ENCODE peak calls at places on chromosome 6, in seven cellular contexts. O, I, E, T, J, A and G are unnamed samples. For H3K36me3, the result is how much of the 10 kb centered on the place peaks cover.

GRCh38 chr6:141467041-141467440 is 665.7 kb upstream of the GJE1 start:
- DNase-seq in O (no peak), I (no peak), E (no peak), T (no peak), J (no peak), A (no peak), G (no peak)

GRCh38 chr6:10733151-10733715 is 10.4 kb downstream of the TMEM14C start:
- DNase-seq in O (no peak), I (no peak), E (no peak), T (no peak), J (no peak), A (no peak), G (no peak)

GRCh38 chr6:105799051-105799450 is 287.1 kb upstream of the PRDM1 start:
- DNase-seq in O (peak), I (no peak), E (no peak), T (peak), J (no peak), A (no peak), G (no peak)

GRCh38 chr6:151181701-151182367 is 57.9 kb upstream of the AKAP12 start:
- DNase-seq in O (no peak), I (no peak), E (no peak), T (peak), J (no peak), A (peak), G (no peak)

GRCh38 chr6:144947398-144947976 is 662.4 kb downstream of the UTRN start:
- DNase-seq in O (no peak), I (no peak), E (no peak), T (no peak), J (no peak), A (no peak), G (no peak)

GRCh38 chr6:111358454-111358853 is 124.6 kb downstream of the REV3L start:
- DNase-seq in O (no peak), I (no peak), E (no peak), T (no peak), J (peak), A (no peak), G (no peak)

GRCh38 chr6:26659042-26659359 is 545 bp downstream of the ZNF322 start:
- DNase-seq in O (no peak), I (no peak), E (no peak), T (no peak), J (no peak), A (no peak), G (no peak)

GRCh38 chr6:170100046-170100445 is 190.8 kb downstream of the DLL1 start:
- DNase-seq in O (no peak), I (no peak), E (no peak), T (no peak), J (no peak), A (no peak), G (peak)

GRCh38 chr6:140784573-140784972 is 1348.2 kb upstream of the GJE1 start:
- DNase-seq in O (no peak), I (no peak), E (no peak), T (no peak), J (peak), A (no peak), G (no peak)

GRCh38 chr6:156273065-156273711 is 504.0 kb upstream of the ARID1B start:
- DNase-seq in O (no peak), I (no peak), E (no peak), T (no peak), J (no peak), A (no peak), G (no peak)

GRCh38 chr6:73803562-73804221 is 107.7 kb downstream of the CD109 start:
- DNase-seq in O (no peak), I (peak), E (no peak), T (peak), J (peak), A (peak), G (no peak)

GRCh38 chr6:25142506-25142905 is 136.7 kb upstream of the CARMIL1 start:
- DNase-seq in O (no peak), I (no peak), E (no peak), T (no peak), J (no peak), A (no peak), G (no peak)

GRCh38 chr6:126480268-126480667 is 140.4 kb downstream of the CENPW start:
- DNase-seq in O (no peak), I (no peak), E (no peak), T (no peak), J (no peak), A (no peak), G (no peak)

GRCh38 chr6:130945401-130945919 is 117.6 kb downstream of the EPB41L2 start:
- DNase-seq in O (no peak), I (no peak), E (no peak), T (no peak), J (peak), A (peak), G (no peak)

GRCh38 chr6:31321820-31322219 is 35.2 kb downstream of the HLA-B start:
- DNase-seq in O (no peak), I (peak), E (no peak), T (no peak), J (no peak), A (no peak), G (no peak)

GRCh38 chr6:116370717-116371383 is at the start of gene DSE:
- DNase-seq in O (peak), I (peak), E (peak), T (peak), J (peak), A (peak), G (peak)

GRCh38 chr6:43992783-43993505 is 134.3 kb downstream of the MRPL14 start:
- DNase-seq in O (no peak), I (no peak), E (peak), T (no peak), J (no peak), A (no peak), G (peak)

GRCh38 chr6:148112851-148113319 is 229.8 kb upstream of the SASH1 start:
- DNase-seq in O (no peak), I (no peak), E (no peak), T (no peak), J (peak), A (no peak), G (no peak)

GRCh38 chr6:28884423-28885148 is 39.2 kb downstream of the TRIM27 start:
- DNase-seq in O (no peak), I (no peak), E (no peak), T (no peak), J (no peak), A (no peak), G (no peak)

GRCh38 chr6:87407531-87407895 is 259 bp upstream of the CFAP206 start:
- DNase-seq in O (peak), I (no peak), E (no peak), T (peak), J (peak), A (peak), G (no peak)

GRCh38 chr6:122722746-122723145 is 56.8 kb upstream of the FABP7 start:
- DNase-seq in O (no peak), I (no peak), E (no peak), T (peak), J (peak), A (no peak), G (no peak)

GRCh38 chr6:42453649-42454427 is 2.1 kb upstream of the TRERF1 start:
- DNase-seq in O (peak), I (peak), E (no peak), T (peak), J (peak), A (peak), G (peak)

GRCh38 chr6:72524011-72524645 is 97.7 kb upstream of the KCNQ5 start:
- DNase-seq in O (no peak), I (no peak), E (no peak), T (no peak), J (peak), A (no peak), G (no peak)

GRCh38 chr6:113903666-113904330 is 46.7 kb downstream of the MARCKS start:
- DNase-seq in O (peak), I (no peak), E (no peak), T (peak), J (no peak), A (peak), G (peak)

GRCh38 chr6:40912158-40912946 is 126.7 kb downstream of the UNC5CL start:
- DNase-seq in O (peak), I (peak), E (no peak), T (peak), J (peak), A (peak), G (no peak)

GRCh38 chr6:157151989-157152388 is 171.3 kb downstream of the TMEM242 start:
- DNase-seq in O (no peak), I (no peak), E (no peak), T (peak), J (no peak), A (peak), G (no peak)

GRCh38 chr6:26249709-26249958 is 115.4 kb upstream of the BTN3A2 start:
- DNase-seq in O (no peak), I (no peak), E (no peak), T (no peak), J (no peak), A (no peak), G (no peak)

GRCh38 chr6:31125162-31125561 is 4.9 kb upstream of the CDSN start:
- DNase-seq in O (peak), I (no peak), E (peak), T (no peak), J (peak), A (peak), G (peak)

GRCh38 chr6:44222987-44223470 is 366 bp upstream of the SLC29A1 start:
- DNase-seq in O (no peak), I (no peak), E (no peak), T (no peak), J (no peak), A (no peak), G (no peak)

GRCh38 chr6:15073883-15074465 is 171.9 kb upstream of the JARID2 start:
- DNase-seq in O (peak), I (no peak), E (no peak), T (no peak), J (no peak), A (no peak), G (no peak)

GRCh38 chr6:18397701-18398100 is 10.6 kb downstream of the RNF144B start:
- DNase-seq in O (no peak), I (no peak), E (no peak), T (no peak), J (no peak), A (no peak), G (no peak)
- TF ChIP-seq CTCF in O (no peak), I (no peak), E (no peak), T (no peak), J (no peak), A (no peak), G (no peak)

DNA sequence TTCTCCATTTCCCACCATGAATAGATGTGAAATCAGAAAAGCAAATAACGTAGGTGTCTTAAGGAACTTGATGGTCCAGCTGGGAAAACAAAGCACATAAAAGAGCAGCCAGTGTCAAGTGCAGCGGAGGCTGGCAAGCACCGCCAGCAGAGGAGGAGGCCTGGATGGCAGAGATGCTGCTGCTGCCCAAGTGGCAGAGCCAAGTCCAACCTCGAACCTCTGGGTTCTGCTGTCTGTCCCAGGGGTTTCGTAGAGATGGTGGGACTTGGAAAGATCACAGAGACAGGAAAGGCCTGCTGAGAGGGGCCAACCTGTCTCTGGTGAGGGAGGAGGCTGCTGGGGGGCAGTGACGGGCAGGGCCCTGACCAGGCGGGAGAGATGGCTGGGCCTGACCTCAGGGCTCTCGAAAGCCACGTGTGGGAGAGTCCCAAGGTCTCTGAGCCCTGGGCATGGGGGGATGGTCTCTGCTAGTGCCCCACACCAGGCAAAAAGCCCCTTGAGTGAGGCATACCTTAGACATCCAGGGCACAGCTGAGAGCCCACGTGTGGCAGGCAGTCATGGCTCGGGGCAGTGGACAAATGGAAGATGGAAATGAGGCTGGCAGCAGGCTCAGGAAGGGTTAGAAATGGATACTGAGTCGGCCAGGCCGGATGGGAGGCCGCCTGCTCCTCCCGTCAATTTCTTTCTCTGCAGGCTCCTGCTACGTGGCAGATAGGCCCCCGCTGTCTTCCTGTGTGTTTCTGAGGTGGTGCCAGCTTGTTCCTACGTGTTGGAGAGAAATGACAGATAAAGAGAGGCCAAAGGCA is 77.2 kb downstream of the TCP11 start:
- DNase-seq in O (no peak), I (no peak), E (no peak), T (no peak), J (no peak), A (peak), G (no peak)
- H3K36me3 ChIP-seq in O (under half), I (under half), E (half or more), T (under half), J (under half), A (under half), G (half or more)

GRCh38 chr6:68634503-68635411 is at the start of gene ADGRB3:
- DNase-seq in O (peak), I (peak), E (peak), T (peak), J (peak), A (peak), G (peak)
- TF ChIP-seq CTCF in O (peak), I (no peak), E (peak), T (peak), J (no peak), A (no peak), G (no peak)

DNA sequence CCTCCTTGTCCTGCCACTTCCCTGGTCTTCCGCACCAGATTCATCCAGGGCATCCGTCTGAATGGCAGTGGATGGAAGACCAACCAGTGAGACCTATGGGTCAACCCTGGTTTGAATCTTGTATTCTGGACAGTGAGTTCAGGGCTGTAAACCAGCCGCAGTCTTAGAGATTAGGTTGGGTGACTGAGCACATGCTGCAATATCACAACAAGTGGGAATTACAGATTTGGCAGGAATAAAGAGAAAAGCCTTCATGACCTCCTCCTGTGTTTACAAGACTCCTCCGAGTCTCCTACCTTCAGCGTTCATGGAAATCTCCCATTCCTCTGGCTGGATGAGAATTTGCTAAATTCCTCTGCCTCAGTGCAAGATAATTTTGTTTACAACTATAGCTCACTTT is 9.9 kb downstream of the ECI2 start:
- DNase-seq in O (no peak), I (no peak), E (no peak), T (no peak), J (no peak), A (peak), G (no peak)
- H3K36me3 ChIP-seq in O (under half), I (under half), E (half or more), T (under half), J (under half), A (half or more), G (half or more)

GRCh38 chr6:5143625-5144311 is 58.6 kb downstream of the PPP1R3G start:
- DNase-seq in O (peak), I (peak), E (peak), T (peak), J (peak), A (peak), G (peak)
- TF ChIP-seq CTCF in O (peak), I (peak), E (peak), T (peak), J (peak), A (peak), G (peak)

GRCh38 chr6:137873273-137873762 is 6.3 kb downstream of the TNFAIP3 start:
- DNase-seq in O (peak), I (no peak), E (peak), T (peak), J (peak), A (peak), G (no peak)

GRCh38 chr6:137870286-137870685 is 3.2 kb downstream of the TNFAIP3 start:
- DNase-seq in O (no peak), I (no peak), E (no peak), T (no peak), J (no peak), A (no peak), G (no peak)

GRCh38 chr6:137870744-137871247 is 3.7 kb downstream of the TNFAIP3 start:
- DNase-seq in O (no peak), I (peak), E (no peak), T (no peak), J (peak), A (no peak), G (no peak)

GRCh38 chr6:137871299-137871698 is 4.2 kb downstream of the TNFAIP3 start:
- DNase-seq in O (no peak), I (no peak), E (no peak), T (no peak), J (no peak), A (no peak), G (no peak)

GRCh38 chr6:137872071-137872470 is 5.0 kb downstream of the TNFAIP3 start:
- DNase-seq in O (no peak), I (no peak), E (no peak), T (no peak), J (peak), A (no peak), G (no peak)
- H3K36me3 ChIP-seq in O (under half), I (under half), E (under half), T (under half), J (under half), A (under half), G (under half)

GRCh38 chr6:35498407-35499045 is 1.6 kb upstream of the TEAD3 start:
- DNase-seq in O (no peak), I (no peak), E (no peak), T (no peak), J (no peak), A (no peak), G (no peak)

GRCh38 chr6:35496036-35496850 is 636 bp downstream of the TEAD3 start:
- DNase-seq in O (no peak), I (peak), E (peak), T (no peak), J (no peak), A (peak), G (no peak)

GRCh38 chr6:35497571-35498406 is 910 bp upstream of the TEAD3 start:
- DNase-seq in O (no peak), I (peak), E (peak), T (peak), J (peak), A (peak), G (peak)

GRCh38 chr6:35495258-35496035 is 1.4 kb downstream of the TEAD3 start:
- DNase-seq in O (no peak), I (no peak), E (no peak), T (no peak), J (peak), A (no peak), G (no peak)

GRCh38 chr6:35496851-35497570 is at the start of gene TEAD3:
- DNase-seq in O (peak), I (peak), E (peak), T (peak), J (peak), A (peak), G (peak)
- TF ChIP-seq CTCF in O (no peak), I (peak), E (no peak), T (no peak), J (no peak), A (peak), G (no peak)

GRCh38 chr6:7413151-7413823 is 23.7 kb downstream of the RIOK1 start:
- DNase-seq in O (no peak), I (peak), E (no peak), T (no peak), J (no peak), A (no peak), G (no peak)

GRCh38 chr6:7411328-7411727 is 21.7 kb downstream of the RIOK1 start:
- DNase-seq in O (no peak), I (no peak), E (no peak), T (no peak), J (no peak), A (no peak), G (no peak)

GRCh38 chr6:7409740-7410139 is 20.1 kb downstream of the RIOK1 start:
- DNase-seq in O (no peak), I (no peak), E (no peak), T (no peak), J (no peak), A (no peak), G (no peak)

GRCh38 chr6:7414811-7415210 is 25.2 kb downstream of the RIOK1 start:
- DNase-seq in O (no peak), I (no peak), E (no peak), T (peak), J (peak), A (peak), G (no peak)

GRCh38 chr6:7410801-7411200 is 21.2 kb downstream of the RIOK1 start:
- DNase-seq in O (no peak), I (no peak), E (no peak), T (no peak), J (no peak), A (no peak), G (no peak)
- H3K36me3 ChIP-seq in O (under half), I (under half), E (half or more), T (under half), J (under half), A (under half), G (half or more)

GRCh38 chr6:160348209-160348551 is at the start of gene SLC22A3:
- DNase-seq in O (peak), I (peak), E (peak), T (no peak), J (no peak), A (peak), G (peak)

GRCh38 chr6:160344281-160344680 is 3.9 kb upstream of the SLC22A3 start:
- DNase-seq in O (no peak), I (no peak), E (no peak), T (no peak), J (peak), A (no peak), G (no peak)

GRCh38 chr6:160349837-160350236 is 1.7 kb downstream of the SLC22A3 start:
- DNase-seq in O (no peak), I (no peak), E (no peak), T (no peak), J (no peak), A (peak), G (no peak)

GRCh38 chr6:160347259-160348208 is 644 bp upstream of the SLC22A3 start:
- DNase-seq in O (no peak), I (no peak), E (peak), T (no peak), J (no peak), A (no peak), G (peak)

GRCh38 chr6:160348552-160349441 is 619 bp downstream of the SLC22A3 start:
- DNase-seq in O (no peak), I (peak), E (peak), T (peak), J (peak), A (peak), G (peak)
- TF ChIP-seq CTCF in O (peak), I (peak), E (no peak), T (no peak), J (peak), A (peak), G (peak)

GRCh38 chr6:3282461-3283236 is 23.9 kb downstream of the PSMG4 start:
- DNase-seq in O (no peak), I (no peak), E (peak), T (no peak), J (no peak), A (no peak), G (no peak)
- H3K36me3 ChIP-seq in O (under half), I (under half), E (under half), T (under half), J (under half), A (under half), G (under half)